ENCODE peak calls at places on chromosomes 11 and 22, in six cellular contexts. One of them, this sample, is unnamed.

GRCh38 chr11:1230456-1231395 is 7.9 kb downstream of the MUC5B start:
- DNase-seq in endodermal cell: peak; percentile 59
- DNase-seq in pancreas: no peak
- DNase-seq in transverse colon: peak; percentile 8
- DNase-seq in cardiac muscle cell: no peak
- DNase-seq in psoas muscle: peak; percentile 15
- DNase-seq in this sample: peak; percentile 39

GRCh38 chr22:41568811-41569210 is 8.0 kb downstream of the CSDC2 start:
- DNase-seq in psoas muscle: no peak
- DNase-seq in cardiac muscle cell: no peak
- DNase-seq in endodermal cell: no peak
- DNase-seq in transverse colon: no peak
- DNase-seq in pancreas: no peak
- DNase-seq in this sample: no peak

GRCh38 chr11:122032317-122032716 is 83.7 kb downstream of the BLID start:
- DNase-seq in cardiac muscle cell: peak; percentile 36
- DNase-seq in endodermal cell: no peak
- DNase-seq in transverse colon: no peak
- DNase-seq in pancreas: no peak
- DNase-seq in psoas muscle: peak; percentile 19
- DNase-seq in this sample: no peak

GRCh38 chr11:77470504-77470903 is 3.4 kb downstream of the PAK1 start:
- DNase-seq in cardiac muscle cell: no peak
- DNase-seq in pancreas: no peak
- DNase-seq in psoas muscle: no peak
- DNase-seq in transverse colon: no peak
- DNase-seq in endodermal cell: no peak
- DNase-seq in this sample: no peak

GRCh38 chr11:17343907-17344306 is 7.7 kb upstream of the NCR3LG1 start:
- DNase-seq in cardiac muscle cell: peak; percentile 85
- DNase-seq in pancreas: no peak
- DNase-seq in transverse colon: no peak
- DNase-seq in psoas muscle: no peak
- DNase-seq in endodermal cell: peak; percentile 52
- DNase-seq in this sample: no peak

GRCh38 chr22:48796295-48797015 is 1031.2 kb downstream of the BRD1 start:
- DNase-seq in endodermal cell: peak; percentile 85
- DNase-seq in pancreas: no peak
- DNase-seq in transverse colon: no peak
- DNase-seq in cardiac muscle cell: no peak
- DNase-seq in psoas muscle: no peak
- DNase-seq in this sample: no peak

GRCh38 chr22:47197735-47198500 is 435.5 kb downstream of the TBC1D22A start:
- DNase-seq in psoas muscle: no peak
- DNase-seq in cardiac muscle cell: no peak
- DNase-seq in transverse colon: no peak
- DNase-seq in endodermal cell: peak; percentile 41
- DNase-seq in pancreas: no peak
- DNase-seq in this sample: no peak

GRCh38 chr11:111977141-111978027 is 40.2 kb downstream of the DIXDC1 start:
- DNase-seq in psoas muscle: peak; percentile 76
- DNase-seq in cardiac muscle cell: peak; percentile 54
- DNase-seq in transverse colon: peak; percentile 67
- DNase-seq in endodermal cell: peak; percentile 85
- DNase-seq in pancreas: peak; percentile 38
- DNase-seq in this sample: peak; percentile 73

GRCh38 chr11:1130276-1131032 is 27.3 kb upstream of the MUC5AC start:
- DNase-seq in psoas muscle: no peak
- DNase-seq in pancreas: no peak
- DNase-seq in cardiac muscle cell: no peak
- DNase-seq in transverse colon: peak; percentile 6
- DNase-seq in endodermal cell: peak; percentile 42
- DNase-seq in this sample: no peak

GRCh38 chr11:71103266-71103665 is 149.1 kb downstream of the SHANK2 start:
- DNase-seq in endodermal cell: no peak
- DNase-seq in cardiac muscle cell: peak; percentile 40
- DNase-seq in transverse colon: no peak
- DNase-seq in psoas muscle: no peak
- DNase-seq in pancreas: no peak
- DNase-seq in this sample: no peak

GRCh38 chr11:102798012-102798746 is at the start of gene MMP1:
- DNase-seq in psoas muscle: no peak
- DNase-seq in endodermal cell: no peak
- DNase-seq in pancreas: no peak
- DNase-seq in transverse colon: no peak
- DNase-seq in cardiac muscle cell: peak; percentile 28
- DNase-seq in this sample: no peak

GRCh38 chr11:73188301-73188700 is 29.8 kb upstream of the P2RY2 start:
- DNase-seq in pancreas: no peak
- DNase-seq in transverse colon: no peak
- DNase-seq in psoas muscle: peak; percentile 32
- DNase-seq in cardiac muscle cell: no peak
- DNase-seq in endodermal cell: no peak
- DNase-seq in this sample: no peak

GRCh38 chr11:76666408-76666807 is 4.1 kb downstream of the LRRC32 start:
- DNase-seq in pancreas: no peak
- DNase-seq in cardiac muscle cell: peak; percentile 70
- DNase-seq in endodermal cell: peak; percentile 75
- DNase-seq in psoas muscle: peak; percentile 60
- DNase-seq in transverse colon: peak; percentile 14
- DNase-seq in this sample: no peak

GRCh38 chr11:3674189-3674588 is 3.0 kb upstream of the CHRNA10 start:
- DNase-seq in psoas muscle: no peak
- DNase-seq in endodermal cell: no peak
- DNase-seq in transverse colon: no peak
- DNase-seq in pancreas: no peak
- DNase-seq in cardiac muscle cell: no peak
- DNase-seq in this sample: no peak

GRCh38 chr22:36111316-36111715 is 49.2 kb downstream of the APOL3 start:
- DNase-seq in transverse colon: no peak
- DNase-seq in cardiac muscle cell: no peak
- DNase-seq in endodermal cell: no peak
- DNase-seq in pancreas: no peak
- DNase-seq in psoas muscle: no peak
- DNase-seq in this sample: no peak

GRCh38 chr11:78227906-78228305 is 39.2 kb downstream of the USP35 start:
- DNase-seq in pancreas: no peak
- DNase-seq in psoas muscle: no peak
- DNase-seq in endodermal cell: no peak
- DNase-seq in transverse colon: no peak
- DNase-seq in cardiac muscle cell: no peak
- DNase-seq in this sample: no peak

GRCh38 chr11:128686045-128686741 is 7.7 kb upstream of the FLI1 start:
- DNase-seq in cardiac muscle cell: no peak
- DNase-seq in psoas muscle: no peak
- DNase-seq in pancreas: no peak
- DNase-seq in endodermal cell: peak; percentile 81
- DNase-seq in transverse colon: no peak
- DNase-seq in this sample: no peak

GRCh38 chr11:67311556-67312082 is 8.3 kb downstream of the SSH3 start:
- DNase-seq in transverse colon: no peak
- DNase-seq in cardiac muscle cell: no peak
- DNase-seq in pancreas: no peak
- DNase-seq in endodermal cell: peak; percentile 59
- DNase-seq in psoas muscle: no peak
- DNase-seq in this sample: no peak

GRCh38 chr11:15826826-15827225 is 529.5 kb downstream of the SOX6 start:
- DNase-seq in psoas muscle: peak; percentile 33
- DNase-seq in transverse colon: peak; percentile 32
- DNase-seq in endodermal cell: peak; percentile 96
- DNase-seq in pancreas: no peak
- DNase-seq in cardiac muscle cell: peak; percentile 71
- DNase-seq in this sample: peak; percentile 60

GRCh38 chr11:47390084-47390760 is 11.9 kb upstream of the SPI1 start:
- DNase-seq in transverse colon: no peak
- DNase-seq in cardiac muscle cell: no peak
- DNase-seq in endodermal cell: no peak
- DNase-seq in pancreas: no peak
- DNase-seq in psoas muscle: no peak
- DNase-seq in this sample: no peak

GRCh38 chr11:44767421-44767820 is 40.7 kb downstream of the TSPAN18 start:
- DNase-seq in transverse colon: no peak
- DNase-seq in psoas muscle: no peak
- DNase-seq in cardiac muscle cell: peak; percentile 63
- DNase-seq in pancreas: no peak
- DNase-seq in endodermal cell: peak; percentile 18
- DNase-seq in this sample: no peak

GRCh38 chr22:19105867-19106802 is 16.1 kb downstream of the DGCR2 start:
- DNase-seq in pancreas: no peak
- DNase-seq in transverse colon: no peak
- DNase-seq in endodermal cell: no peak
- DNase-seq in psoas muscle: no peak
- DNase-seq in cardiac muscle cell: no peak
- DNase-seq in this sample: peak; percentile 52

GRCh38 chr22:38524434-38524833 is 18.3 kb upstream of the DDX17 start:
- DNase-seq in cardiac muscle cell: no peak
- DNase-seq in psoas muscle: no peak
- DNase-seq in pancreas: no peak
- DNase-seq in transverse colon: no peak
- DNase-seq in endodermal cell: no peak
- DNase-seq in this sample: no peak

GRCh38 chr22:44088976-44089570 is 65.0 kb downstream of the PARVB start:
- DNase-seq in transverse colon: peak; percentile 22
- DNase-seq in pancreas: no peak
- DNase-seq in psoas muscle: peak; percentile 57
- DNase-seq in cardiac muscle cell: no peak
- DNase-seq in endodermal cell: no peak
- DNase-seq in this sample: no peak

GRCh38 chr11:119585038-119585666 is 143.8 kb downstream of the NECTIN1 start:
- DNase-seq in cardiac muscle cell: peak; percentile 26
- DNase-seq in endodermal cell: peak; percentile 88
- DNase-seq in psoas muscle: peak; percentile 22
- DNase-seq in transverse colon: peak; percentile 10
- DNase-seq in pancreas: peak; percentile 71
- DNase-seq in this sample: peak; percentile 40

GRCh38 chr11:116948375-116948774 is 111.0 kb upstream of the APOA1 start:
- DNase-seq in pancreas: no peak
- DNase-seq in psoas muscle: no peak
- DNase-seq in endodermal cell: no peak
- DNase-seq in transverse colon: peak; percentile 34
- DNase-seq in cardiac muscle cell: peak; percentile 32
- DNase-seq in this sample: no peak

GRCh38 chr22:49853981-49854791 is 542 bp downstream of the ZBED4 start:
- DNase-seq in endodermal cell: peak; percentile 68
- DNase-seq in cardiac muscle cell: peak; percentile 27
- DNase-seq in transverse colon: peak; percentile 50
- DNase-seq in psoas muscle: no peak
- DNase-seq in pancreas: peak; percentile 52
- DNase-seq in this sample: peak; percentile 67

GRCh38 chr22:25070870-25071465 is 118.5 kb downstream of the KIAA1671 start:
- DNase-seq in transverse colon: no peak
- DNase-seq in psoas muscle: no peak
- DNase-seq in cardiac muscle cell: peak; percentile 26
- DNase-seq in endodermal cell: no peak
- DNase-seq in pancreas: no peak
- DNase-seq in this sample: no peak
- H3K27ac ChIP-seq in transverse colon: peak overlapping the region; percentile 30
- H3K27ac ChIP-seq in psoas muscle: no peak overlapping the region
- H3K27ac ChIP-seq in cardiac muscle cell: peak overlapping the region; percentile 91
- H3K27ac ChIP-seq in endodermal cell: no peak overlapping the region
- H3K27ac ChIP-seq in pancreas: no peak overlapping the region
- H3K27ac ChIP-seq in this sample: no peak overlapping the region

GRCh38 chr11:126969865-126970479 is 30.6 kb downstream of the KIRREL3 start:
- DNase-seq in cardiac muscle cell: peak; percentile 40
- DNase-seq in psoas muscle: no peak
- DNase-seq in pancreas: no peak
- DNase-seq in transverse colon: no peak
- DNase-seq in endodermal cell: peak; percentile 58
- DNase-seq in this sample: no peak
- TF ChIP-seq CTCF in cardiac muscle cell: peak; percentile 56
- TF ChIP-seq CTCF in psoas muscle: peak; percentile 19
- TF ChIP-seq CTCF in pancreas: peak; percentile 24
- TF ChIP-seq CTCF in transverse colon: peak; percentile 30
- TF ChIP-seq CTCF in endodermal cell: peak; percentile 76
- TF ChIP-seq CTCF in this sample: no peak

DNA sequence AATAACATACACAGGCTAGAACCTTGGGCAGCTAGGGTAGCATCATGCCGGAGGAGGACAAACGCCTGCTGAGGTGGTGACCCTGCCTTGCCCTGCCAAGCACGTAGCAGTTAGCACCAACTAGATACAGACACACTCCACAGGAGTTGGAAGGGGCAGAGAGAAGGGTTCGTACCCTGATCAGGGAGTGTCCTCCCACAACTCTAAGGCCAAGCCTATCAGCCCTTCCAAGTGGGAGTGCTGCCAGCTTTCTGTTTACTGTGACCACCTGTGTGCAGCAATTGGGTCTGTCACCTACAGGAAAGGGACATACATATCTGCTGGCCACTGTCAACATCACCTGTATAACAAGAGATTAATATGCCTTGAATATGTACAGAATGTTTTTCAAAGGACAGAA is 1.9 kb upstream of the THAP7 start:
- DNase-seq in cardiac muscle cell: no peak
- DNase-seq in psoas muscle: no peak
- DNase-seq in endodermal cell: no peak
- DNase-seq in pancreas: no peak
- DNase-seq in transverse colon: peak; percentile 37
- DNase-seq in this sample: no peak
- H3K27ac ChIP-seq in cardiac muscle cell: no peak overlapping the region
- H3K27ac ChIP-seq in psoas muscle: peak overlapping the region; percentile 92
- H3K27ac ChIP-seq in endodermal cell: no peak overlapping the region
- H3K27ac ChIP-seq in pancreas: no peak overlapping the region
- H3K27ac ChIP-seq in transverse colon: peak overlapping the region; percentile 93
- H3K27ac ChIP-seq in this sample: peak overlapping the region; percentile 97

GRCh38 chr11:81497202-81497804 is 1236.4 kb downstream of the FAM181B start:
- DNase-seq in endodermal cell: peak; percentile 49
- DNase-seq in pancreas: no peak
- DNase-seq in transverse colon: no peak
- DNase-seq in cardiac muscle cell: peak; percentile 27
- DNase-seq in psoas muscle: no peak
- DNase-seq in this sample: no peak
- TF ChIP-seq CTCF in endodermal cell: peak; percentile 81
- TF ChIP-seq CTCF in pancreas: peak; percentile 53
- TF ChIP-seq CTCF in transverse colon: peak; percentile 45
- TF ChIP-seq CTCF in cardiac muscle cell: peak; percentile 47
- TF ChIP-seq CTCF in psoas muscle: peak; percentile 35
- TF ChIP-seq CTCF in this sample: peak; percentile 51

DNA sequence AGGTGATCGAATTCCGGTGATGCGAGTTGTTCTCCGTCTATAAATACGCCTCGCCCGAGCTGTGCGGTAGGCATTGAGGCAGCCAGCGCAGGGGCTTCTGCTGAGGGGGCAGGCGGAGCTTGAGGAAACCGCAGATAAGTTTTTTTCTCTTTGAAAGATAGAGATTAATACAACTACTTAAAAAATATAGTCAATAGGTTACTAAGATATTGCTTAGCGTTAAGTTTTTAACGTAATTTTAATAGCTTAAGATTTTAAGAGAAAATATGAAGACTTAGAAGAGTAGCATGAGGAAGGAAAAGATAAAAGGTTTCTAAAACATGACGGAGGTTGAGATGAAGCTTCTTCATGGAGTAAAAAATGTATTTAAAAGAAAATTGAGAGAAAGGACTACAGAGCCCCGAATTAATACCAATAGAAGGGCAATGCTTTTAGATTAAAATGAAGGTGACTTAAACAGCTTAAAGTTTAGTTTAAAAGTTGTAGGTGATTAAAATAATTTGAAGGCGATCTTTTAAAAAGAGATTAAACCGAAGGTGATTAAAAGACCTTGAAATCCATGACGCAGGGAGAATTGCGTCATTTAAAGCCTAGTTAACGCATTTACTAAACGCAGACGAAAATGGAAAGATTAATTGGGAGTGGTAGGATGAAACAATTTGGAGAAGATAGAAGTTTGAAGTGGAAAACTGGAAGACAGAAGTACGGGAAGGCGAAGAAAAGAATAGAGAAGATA is at the start of gene MALAT1:
- DNase-seq in psoas muscle: peak; percentile 92
- DNase-seq in pancreas: peak; percentile 91
- DNase-seq in cardiac muscle cell: peak; percentile 98
- DNase-seq in endodermal cell: peak; percentile 97
- DNase-seq in transverse colon: peak; percentile 96
- DNase-seq in this sample: peak; percentile 96
- H3K27ac ChIP-seq in psoas muscle: peak within 1 kb of the TSS; percentile 99
- H3K27ac ChIP-seq in pancreas: peak within 1 kb of the TSS; percentile 98
- H3K27ac ChIP-seq in cardiac muscle cell: peak within 1 kb of the TSS; percentile 100
- H3K27ac ChIP-seq in endodermal cell: peak within 1 kb of the TSS; percentile 99
- H3K27ac ChIP-seq in transverse colon: peak within 1 kb of the TSS; percentile 98
- H3K27ac ChIP-seq in this sample: peak within 1 kb of the TSS; percentile 99